ENCODE peak calls at places on chromosome 14, in five cellular contexts. One of them, this sample, is unnamed.

GRCh38 chr14:73059326-73059725 is 992 bp downstream of the RBM25 start:
- DNase-seq in endodermal cell: no peak
- DNase-seq in A549: peak; percentile 30
- DNase-seq in GM10248: peak; percentile 20
- DNase-seq in progenitor cell of endocrine pancreas: no peak
- DNase-seq in this sample: no peak

GRCh38 chr14:20434701-20435453 is 1.1 kb downstream of the KLHL33 start:
- DNase-seq in endodermal cell: no peak
- DNase-seq in A549: no peak
- DNase-seq in GM10248: no peak
- DNase-seq in progenitor cell of endocrine pancreas: no peak
- DNase-seq in this sample: no peak

GRCh38 chr14:63852817-63853730 is at the start of gene SYNE2:
- DNase-seq in endodermal cell: peak; percentile 94
- DNase-seq in A549: peak; percentile 75
- DNase-seq in GM10248: peak; percentile 92
- DNase-seq in progenitor cell of endocrine pancreas: peak; percentile 80
- DNase-seq in this sample: no peak

GRCh38 chr14:80211143-80212024 is at the start of gene DIO2:
- DNase-seq in endodermal cell: peak; percentile 47
- DNase-seq in A549: peak; percentile 66
- DNase-seq in GM10248: no peak
- DNase-seq in progenitor cell of endocrine pancreas: no peak
- DNase-seq in this sample: no peak

GRCh38 chr14:102491366-102491765 is 18.2 kb downstream of the ANKRD9 start:
- DNase-seq in endodermal cell: peak; percentile 32
- DNase-seq in A549: no peak
- DNase-seq in GM10248: no peak
- DNase-seq in progenitor cell of endocrine pancreas: no peak
- DNase-seq in this sample: no peak

GRCh38 chr14:103733651-103734050 is 18.0 kb downstream of the ZFYVE21 start:
- DNase-seq in endodermal cell: no peak
- DNase-seq in A549: no peak
- DNase-seq in GM10248: no peak
- DNase-seq in progenitor cell of endocrine pancreas: no peak
- DNase-seq in this sample: no peak

GRCh38 chr14:23428686-23429495 is 6.6 kb downstream of the MYH7 start:
- DNase-seq in endodermal cell: no peak
- DNase-seq in A549: no peak
- DNase-seq in GM10248: no peak
- DNase-seq in progenitor cell of endocrine pancreas: no peak
- DNase-seq in this sample: no peak

GRCh38 chr14:80587096-80587724 is 354.3 kb downstream of the CEP128 start:
- DNase-seq in endodermal cell: no peak
- DNase-seq in A549: peak; percentile 65
- DNase-seq in GM10248: peak; percentile 20
- DNase-seq in progenitor cell of endocrine pancreas: no peak
- DNase-seq in this sample: no peak

GRCh38 chr14:52175982-52176502 is 91.5 kb upstream of the PTGDR start:
- DNase-seq in endodermal cell: no peak
- DNase-seq in A549: no peak
- DNase-seq in GM10248: no peak
- DNase-seq in progenitor cell of endocrine pancreas: no peak
- DNase-seq in this sample: no peak

GRCh38 chr14:37587881-37588666 is 7.0 kb downstream of the FOXA1 start:
- DNase-seq in endodermal cell: peak; percentile 87
- DNase-seq in A549: peak; percentile 61
- DNase-seq in GM10248: no peak
- DNase-seq in progenitor cell of endocrine pancreas: peak; percentile 48
- DNase-seq in this sample: no peak

GRCh38 chr14:56273151-56273550 is 154.9 kb downstream of the PELI2 start:
- DNase-seq in endodermal cell: no peak
- DNase-seq in A549: no peak
- DNase-seq in GM10248: no peak
- DNase-seq in progenitor cell of endocrine pancreas: no peak
- DNase-seq in this sample: no peak

GRCh38 chr14:50875359-50876090 is 3.7 kb downstream of the ABHD12B start:
- DNase-seq in endodermal cell: peak; percentile 58
- DNase-seq in A549: no peak
- DNase-seq in GM10248: peak; percentile 78
- DNase-seq in progenitor cell of endocrine pancreas: no peak
- DNase-seq in this sample: no peak

GRCh38 chr14:25406818-25407217 is 356.9 kb upstream of the STXBP6 start:
- DNase-seq in endodermal cell: peak; percentile 81
- DNase-seq in A549: peak; percentile 49
- DNase-seq in GM10248: no peak
- DNase-seq in progenitor cell of endocrine pancreas: no peak
- DNase-seq in this sample: no peak

GRCh38 chr14:75334191-75335051 is 55.8 kb downstream of the FOS start:
- DNase-seq in endodermal cell: no peak
- DNase-seq in A549: no peak
- DNase-seq in GM10248: peak; percentile 56
- DNase-seq in progenitor cell of endocrine pancreas: no peak
- DNase-seq in this sample: peak; percentile 75

GRCh38 chr14:75615200-75615599 is 36.8 kb downstream of the FLVCR2 start:
- DNase-seq in endodermal cell: no peak
- DNase-seq in A549: no peak
- DNase-seq in GM10248: peak; percentile 28
- DNase-seq in progenitor cell of endocrine pancreas: no peak
- DNase-seq in this sample: peak; percentile 91

GRCh38 chr14:104875811-104876210 is 10.7 kb downstream of the CEP170B start:
- DNase-seq in endodermal cell: no peak
- DNase-seq in A549: no peak
- DNase-seq in GM10248: no peak
- DNase-seq in progenitor cell of endocrine pancreas: no peak
- DNase-seq in this sample: no peak

GRCh38 chr14:71328183-71328582 is 420.9 kb downstream of the PCNX1 start:
- DNase-seq in endodermal cell: no peak
- DNase-seq in A549: no peak
- DNase-seq in GM10248: peak; percentile 33
- DNase-seq in progenitor cell of endocrine pancreas: no peak
- DNase-seq in this sample: no peak

GRCh38 chr14:52844262-52845060 is 53.1 kb upstream of the GNPNAT1 start:
- DNase-seq in endodermal cell: peak; percentile 67
- DNase-seq in A549: no peak
- DNase-seq in GM10248: no peak
- DNase-seq in progenitor cell of endocrine pancreas: no peak
- DNase-seq in this sample: no peak

GRCh38 chr14:101103321-101103901 is 199.9 kb upstream of the RTL1 start:
- DNase-seq in endodermal cell: peak; percentile 61
- DNase-seq in A549: no peak
- DNase-seq in GM10248: peak; percentile 4
- DNase-seq in progenitor cell of endocrine pancreas: no peak
- DNase-seq in this sample: no peak

GRCh38 chr14:91402278-91403068 is 15.1 kb downstream of the CCDC88C start:
- DNase-seq in endodermal cell: no peak
- DNase-seq in A549: no peak
- DNase-seq in GM10248: no peak
- DNase-seq in progenitor cell of endocrine pancreas: no peak
- DNase-seq in this sample: no peak

GRCh38 chr14:56221392-56222128 is 103.3 kb downstream of the PELI2 start:
- DNase-seq in endodermal cell: no peak
- DNase-seq in A549: no peak
- DNase-seq in GM10248: no peak
- DNase-seq in progenitor cell of endocrine pancreas: no peak
- DNase-seq in this sample: no peak

GRCh38 chr14:57136669-57137068 is 132.0 kb downstream of the EXOC5 start:
- DNase-seq in endodermal cell: peak; percentile 49
- DNase-seq in A549: no peak
- DNase-seq in GM10248: no peak
- DNase-seq in progenitor cell of endocrine pancreas: no peak
- DNase-seq in this sample: no peak

GRCh38 chr14:71952381-71953363 is 20.4 kb downstream of the RGS6 start:
- DNase-seq in endodermal cell: no peak
- DNase-seq in A549: no peak
- DNase-seq in GM10248: no peak
- DNase-seq in progenitor cell of endocrine pancreas: no peak
- DNase-seq in this sample: no peak

GRCh38 chr14:22531451-22532344 is 57.3 kb downstream of the DAD1 start:
- DNase-seq in endodermal cell: no peak
- DNase-seq in A549: no peak
- DNase-seq in GM10248: peak; percentile 60
- DNase-seq in progenitor cell of endocrine pancreas: no peak
- DNase-seq in this sample: no peak

GRCh38 chr14:44889600-44890479 is 71.9 kb downstream of the KLHL28 start:
- DNase-seq in endodermal cell: no peak
- DNase-seq in A549: no peak
- DNase-seq in GM10248: no peak
- DNase-seq in progenitor cell of endocrine pancreas: no peak
- DNase-seq in this sample: no peak

GRCh38 chr14:71319646-71320045 is 412.4 kb downstream of the PCNX1 start:
- DNase-seq in endodermal cell: no peak
- DNase-seq in A549: peak; percentile 33
- DNase-seq in GM10248: no peak
- DNase-seq in progenitor cell of endocrine pancreas: no peak
- DNase-seq in this sample: no peak

GRCh38 chr14:23661542-23661941 is 25.4 kb downstream of the DHRS2 start:
- DNase-seq in endodermal cell: no peak
- DNase-seq in A549: no peak
- DNase-seq in GM10248: no peak
- DNase-seq in progenitor cell of endocrine pancreas: no peak
- DNase-seq in this sample: no peak

GRCh38 chr14:86038401-86038985 is 508.5 kb downstream of the FLRT2 start:
- DNase-seq in endodermal cell: peak; percentile 89
- DNase-seq in A549: peak; percentile 41
- DNase-seq in GM10248: peak; percentile 22
- DNase-seq in progenitor cell of endocrine pancreas: peak; percentile 33
- DNase-seq in this sample: no peak

GRCh38 chr14:105999361-106000028 is 473.1 kb downstream of the TMEM121 start:
- DNase-seq in endodermal cell: peak; percentile 72
- DNase-seq in A549: peak; percentile 84
- DNase-seq in GM10248: peak; percentile 68
- DNase-seq in progenitor cell of endocrine pancreas: no peak
- DNase-seq in this sample: peak; percentile 63
- TF ChIP-seq CTCF in endodermal cell: peak; percentile 46
- TF ChIP-seq CTCF in A549: peak; percentile 28
- TF ChIP-seq CTCF in GM10248: peak; percentile 84
- TF ChIP-seq CTCF in progenitor cell of endocrine pancreas: peak; percentile 4
- TF ChIP-seq CTCF in this sample: peak; percentile 68

GRCh38 chr14:77059276-77059934 is 30.9 kb upstream of the IRF2BPL start:
- DNase-seq in endodermal cell: peak; percentile 92
- DNase-seq in A549: peak; percentile 66
- DNase-seq in GM10248: no peak
- DNase-seq in progenitor cell of endocrine pancreas: peak; percentile 49
- DNase-seq in this sample: peak; percentile 40
- TF ChIP-seq CTCF in endodermal cell: peak; percentile 68
- TF ChIP-seq CTCF in A549: no peak
- TF ChIP-seq CTCF in GM10248: peak; percentile 13
- TF ChIP-seq CTCF in progenitor cell of endocrine pancreas: peak; percentile 52
- TF ChIP-seq CTCF in this sample: no peak

GRCh38 chr14:99744199-99744872 is 48.9 kb upstream of the EML1 start:
- DNase-seq in endodermal cell: peak; percentile 80
- DNase-seq in A549: no peak
- DNase-seq in GM10248: no peak
- DNase-seq in progenitor cell of endocrine pancreas: no peak
- DNase-seq in this sample: no peak

GRCh38 chr14:99742509-99743487 is 50.4 kb upstream of the EML1 start:
- DNase-seq in endodermal cell: no peak
- DNase-seq in A549: no peak
- DNase-seq in GM10248: no peak
- DNase-seq in progenitor cell of endocrine pancreas: no peak
- DNase-seq in this sample: no peak

GRCh38 chr14:99745307-99745951 is 47.8 kb upstream of the EML1 start:
- DNase-seq in endodermal cell: no peak
- DNase-seq in A549: no peak
- DNase-seq in GM10248: no peak
- DNase-seq in progenitor cell of endocrine pancreas: no peak
- DNase-seq in this sample: no peak

GRCh38 chr14:99747167-99747566 is 46.0 kb upstream of the EML1 start:
- DNase-seq in endodermal cell: no peak
- DNase-seq in A549: no peak
- DNase-seq in GM10248: no peak
- DNase-seq in progenitor cell of endocrine pancreas: no peak
- DNase-seq in this sample: no peak

DNA sequence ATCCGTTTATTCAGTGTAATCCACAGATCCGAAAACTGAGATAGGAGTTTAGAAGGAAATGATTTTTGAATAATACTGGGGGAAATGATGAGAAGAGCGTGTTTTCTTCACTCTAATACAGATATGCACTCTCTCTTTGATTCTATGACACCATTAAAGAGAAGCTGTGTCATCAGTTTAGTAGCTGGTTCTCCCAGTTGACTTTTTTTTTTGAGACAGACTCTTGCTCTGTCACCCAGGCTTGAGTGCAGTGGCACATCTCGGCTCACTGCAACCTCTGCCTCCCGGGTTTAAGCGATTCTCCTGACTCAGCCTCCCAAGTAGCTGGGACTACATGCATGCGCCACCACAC is 48.4 kb upstream of the EML1 start:
- DNase-seq in endodermal cell: no peak
- DNase-seq in A549: no peak
- DNase-seq in GM10248: no peak
- DNase-seq in progenitor cell of endocrine pancreas: no peak
- DNase-seq in this sample: no peak
- TF ChIP-seq CTCF in endodermal cell: no peak
- TF ChIP-seq CTCF in A549: no peak
- TF ChIP-seq CTCF in GM10248: no peak
- TF ChIP-seq CTCF in progenitor cell of endocrine pancreas: no peak
- TF ChIP-seq CTCF in this sample: no peak

GRCh38 chr14:69055125-69055524 is 76.0 kb upstream of the ACTN1 start:
- DNase-seq in endodermal cell: no peak
- DNase-seq in A549: no peak
- DNase-seq in GM10248: no peak
- DNase-seq in progenitor cell of endocrine pancreas: no peak
- DNase-seq in this sample: no peak

GRCh38 chr14:69059658-69060648 is 80.9 kb upstream of the ACTN1 start:
- DNase-seq in endodermal cell: no peak
- DNase-seq in A549: peak; percentile 81
- DNase-seq in GM10248: no peak
- DNase-seq in progenitor cell of endocrine pancreas: no peak
- DNase-seq in this sample: peak; percentile 87

GRCh38 chr14:69054030-69054429 is 74.9 kb upstream of the ACTN1 start:
- DNase-seq in endodermal cell: no peak
- DNase-seq in A549: no peak
- DNase-seq in GM10248: no peak
- DNase-seq in progenitor cell of endocrine pancreas: no peak
- DNase-seq in this sample: no peak

GRCh38 chr14:69055973-69056372 is 76.9 kb upstream of the ACTN1 start:
- DNase-seq in endodermal cell: no peak
- DNase-seq in A549: no peak
- DNase-seq in GM10248: no peak
- DNase-seq in progenitor cell of endocrine pancreas: no peak
- DNase-seq in this sample: no peak

GRCh38 chr14:69056389-69056788 is 77.3 kb upstream of the ACTN1 start:
- DNase-seq in endodermal cell: peak; percentile 87
- DNase-seq in A549: no peak
- DNase-seq in GM10248: no peak
- DNase-seq in progenitor cell of endocrine pancreas: no peak
- DNase-seq in this sample: no peak
- TF ChIP-seq CTCF in endodermal cell: peak; percentile 54
- TF ChIP-seq CTCF in A549: no peak
- TF ChIP-seq CTCF in GM10248: no peak
- TF ChIP-seq CTCF in progenitor cell of endocrine pancreas: no peak
- TF ChIP-seq CTCF in this sample: no peak